ENCODE peak calls at places on chromosomes 3 and 15, in six cellular contexts. One of them, this sample, is unnamed.
A peak's percentile ranks its signal among the peaks of the same experiment; 100 is the strongest.

GRCh38 chr15:65085990-65086679 is 9.6 kb downstream of the KBTBD13 start:
- DNase-seq in endothelial cell of umbilical vein: peak; percentile 18
- DNase-seq in HepG2: peak; percentile 72
- DNase-seq in NB4: peak; percentile 46
- DNase-seq in K562: peak; percentile 54
- DNase-seq in GM12878: no peak
- DNase-seq in this sample: peak; percentile 64

GRCh38 chr3:153052096-153052460 is 109.9 kb upstream of the RAP2B start:
- DNase-seq in endothelial cell of umbilical vein: peak; percentile 91
- DNase-seq in HepG2: peak; percentile 6
- DNase-seq in NB4: peak; percentile 65
- DNase-seq in K562: peak; percentile 80
- DNase-seq in GM12878: no peak
- DNase-seq in this sample: peak; percentile 83

GRCh38 chr3:81005992-81006391 is 755.5 kb downstream of the GBE1 start:
- DNase-seq in endothelial cell of umbilical vein: no peak
- DNase-seq in HepG2: no peak
- DNase-seq in NB4: no peak
- DNase-seq in K562: no peak
- DNase-seq in GM12878: no peak
- DNase-seq in this sample: no peak

GRCh38 chr3:45962033-45962432 is 18.8 kb downstream of the CXCR6 start:
- DNase-seq in endothelial cell of umbilical vein: no peak
- DNase-seq in HepG2: no peak
- DNase-seq in NB4: no peak
- DNase-seq in K562: no peak
- DNase-seq in GM12878: no peak
- DNase-seq in this sample: no peak

GRCh38 chr3:32969656-32970055 is 18.2 kb downstream of the CCR4 start:
- DNase-seq in endothelial cell of umbilical vein: peak; percentile 43
- DNase-seq in HepG2: peak; percentile 59
- DNase-seq in NB4: no peak
- DNase-seq in K562: no peak
- DNase-seq in GM12878: no peak
- DNase-seq in this sample: peak; percentile 28

GRCh38 chr3:70992131-70992530 is 591.4 kb downstream of the FOXP1 start:
- DNase-seq in endothelial cell of umbilical vein: no peak
- DNase-seq in HepG2: no peak
- DNase-seq in NB4: no peak
- DNase-seq in K562: no peak
- DNase-seq in GM12878: no peak
- DNase-seq in this sample: no peak

GRCh38 chr15:41809121-41809520 is 18.8 kb upstream of the JMJD7 start:
- DNase-seq in endothelial cell of umbilical vein: no peak
- DNase-seq in HepG2: no peak
- DNase-seq in NB4: no peak
- DNase-seq in K562: no peak
- DNase-seq in GM12878: no peak
- DNase-seq in this sample: no peak

GRCh38 chr3:153356908-153357307 is 194.9 kb downstream of the RAP2B start:
- DNase-seq in endothelial cell of umbilical vein: no peak
- DNase-seq in HepG2: no peak
- DNase-seq in NB4: no peak
- DNase-seq in K562: no peak
- DNase-seq in GM12878: no peak
- DNase-seq in this sample: no peak

GRCh38 chr3:177739461-177739860 is 542.2 kb upstream of the TBL1XR1 start:
- DNase-seq in endothelial cell of umbilical vein: no peak
- DNase-seq in HepG2: no peak
- DNase-seq in NB4: no peak
- DNase-seq in K562: no peak
- DNase-seq in GM12878: no peak
- DNase-seq in this sample: no peak
- TF ChIP-seq MYC in endothelial cell of umbilical vein: no peak
- TF ChIP-seq MYC in HepG2: no peak
- TF ChIP-seq MYC in NB4: no peak
- TF ChIP-seq MYC in K562: no peak
- TF ChIP-seq MYC in GM12878: no peak
- TF ChIP-seq MYC in this sample: no peak

DNA sequence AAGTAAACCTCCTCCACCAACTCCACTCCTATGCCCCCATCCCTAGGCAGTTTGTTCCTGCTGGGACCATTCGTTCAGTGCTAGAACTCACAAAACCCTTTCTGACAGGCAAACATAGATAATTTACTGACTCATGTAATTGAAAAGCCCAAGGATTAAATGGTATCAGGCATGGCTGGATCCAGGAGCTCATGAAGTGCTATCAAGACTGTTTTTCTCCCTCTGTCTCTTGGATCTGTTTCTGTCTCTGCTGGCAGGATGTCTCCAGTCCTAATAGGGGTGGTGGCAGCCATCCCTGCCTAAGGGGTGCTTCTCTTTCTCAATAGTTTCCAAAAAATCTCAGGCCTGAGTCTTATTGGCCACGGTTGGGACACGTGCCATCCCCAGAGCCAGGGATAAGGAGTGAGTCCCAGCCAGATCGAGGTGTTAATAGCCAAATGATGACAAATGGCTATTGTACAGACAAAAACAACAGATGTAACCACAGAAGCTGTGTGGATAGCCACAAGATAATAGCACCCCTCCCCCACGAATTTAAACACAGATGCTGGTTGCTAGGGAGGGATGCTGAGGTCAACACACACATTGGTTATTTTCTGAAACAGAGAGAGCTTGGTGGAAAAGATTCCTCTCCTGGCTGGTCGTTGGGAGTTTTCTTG is 168.6 kb downstream of the SHQ1 start:
- DNase-seq in endothelial cell of umbilical vein: no peak
- DNase-seq in HepG2: no peak
- DNase-seq in NB4: no peak
- DNase-seq in K562: no peak
- DNase-seq in GM12878: no peak
- DNase-seq in this sample: no peak
- TF ChIP-seq MYC in endothelial cell of umbilical vein: no peak
- TF ChIP-seq MYC in HepG2: no peak
- TF ChIP-seq MYC in NB4: no peak
- TF ChIP-seq MYC in K562: no peak
- TF ChIP-seq MYC in GM12878: no peak
- TF ChIP-seq MYC in this sample: no peak

GRCh38 chr3:3800076-3800448 is 831 bp downstream of the LRRN1 start:
- DNase-seq in endothelial cell of umbilical vein: no peak
- DNase-seq in HepG2: no peak
- DNase-seq in NB4: no peak
- DNase-seq in K562: no peak
- DNase-seq in GM12878: no peak
- DNase-seq in this sample: no peak
- TF ChIP-seq MYC in endothelial cell of umbilical vein: no peak
- TF ChIP-seq MYC in HepG2: no peak
- TF ChIP-seq MYC in NB4: no peak
- TF ChIP-seq MYC in K562: no peak
- TF ChIP-seq MYC in GM12878: no peak
- TF ChIP-seq MYC in this sample: no peak

GRCh38 chr3:178152010-178152409 is 384.2 kb upstream of the KCNMB2 start:
- DNase-seq in endothelial cell of umbilical vein: no peak
- DNase-seq in HepG2: no peak
- DNase-seq in NB4: no peak
- DNase-seq in K562: no peak
- DNase-seq in GM12878: no peak
- DNase-seq in this sample: no peak
- TF ChIP-seq MYC in endothelial cell of umbilical vein: no peak
- TF ChIP-seq MYC in HepG2: no peak
- TF ChIP-seq MYC in NB4: no peak
- TF ChIP-seq MYC in K562: no peak
- TF ChIP-seq MYC in GM12878: no peak
- TF ChIP-seq MYC in this sample: no peak

This sample was measured in A549.